ENCODE peak calls at places on chromosomes 2 and 18, in six cellular contexts. One of them, this sample, is unnamed.

GRCh38 chr2:159684796-159685195 is 27.5 kb upstream of the MARCHF7 start:
- DNase-seq in H7: no peak
- DNase-seq in naive thymus-derived CD8-positive, alpha-beta T cell: no peak
- DNase-seq in DMS79 treated with DMSO at 0.1 percent for 48 hours: no peak
- DNase-seq in NCI-H2081: no peak
- DNase-seq in Peyer's patch: no peak
- DNase-seq in this sample: no peak

GRCh38 chr2:198371902-198372611 is 567.7 kb downstream of the PLCL1 start:
- DNase-seq in NCI-H2081: no peak
- DNase-seq in naive thymus-derived CD8-positive, alpha-beta T cell: no peak
- DNase-seq in DMS79 treated with DMSO at 0.1 percent for 48 hours: no peak
- DNase-seq in H7: no peak
- DNase-seq in Peyer's patch: no peak
- DNase-seq in this sample: no peak

GRCh38 chr2:25311866-25312575 is 29.7 kb downstream of the DNMT3A start:
- DNase-seq in H7: peak
- DNase-seq in NCI-H2081: peak
- DNase-seq in naive thymus-derived CD8-positive, alpha-beta T cell: no peak
- DNase-seq in Peyer's patch: no peak
- DNase-seq in DMS79 treated with DMSO at 0.1 percent for 48 hours: no peak
- DNase-seq in this sample: peak

GRCh38 chr18:49565656-49566055 is 3.8 kb downstream of the LIPG start:
- DNase-seq in H7: no peak
- DNase-seq in DMS79 treated with DMSO at 0.1 percent for 48 hours: peak
- DNase-seq in NCI-H2081: no peak
- DNase-seq in naive thymus-derived CD8-positive, alpha-beta T cell: no peak
- DNase-seq in Peyer's patch: no peak
- DNase-seq in this sample: peak

GRCh38 chr2:235605306-235605998 is 111.6 kb downstream of the AGAP1 start:
- DNase-seq in H7: peak
- DNase-seq in NCI-H2081: peak
- DNase-seq in naive thymus-derived CD8-positive, alpha-beta T cell: no peak
- DNase-seq in DMS79 treated with DMSO at 0.1 percent for 48 hours: peak
- DNase-seq in Peyer's patch: no peak
- DNase-seq in this sample: peak

GRCh38 chr2:111652681-111653080 is 231.3 kb downstream of the ANAPC1 start:
- DNase-seq in H7: no peak
- DNase-seq in NCI-H2081: no peak
- DNase-seq in naive thymus-derived CD8-positive, alpha-beta T cell: no peak
- DNase-seq in DMS79 treated with DMSO at 0.1 percent for 48 hours: no peak
- DNase-seq in Peyer's patch: no peak
- DNase-seq in this sample: no peak

GRCh38 chr18:10170375-10170774 is 256.6 kb downstream of the VAPA start:
- DNase-seq in Peyer's patch: no peak
- DNase-seq in H7: no peak
- DNase-seq in naive thymus-derived CD8-positive, alpha-beta T cell: no peak
- DNase-seq in DMS79 treated with DMSO at 0.1 percent for 48 hours: no peak
- DNase-seq in NCI-H2081: peak
- DNase-seq in this sample: peak

GRCh38 chr2:12715878-12716249 is 872 bp upstream of the TRIB2 start:
- DNase-seq in Peyer's patch: peak
- DNase-seq in H7: peak
- DNase-seq in DMS79 treated with DMSO at 0.1 percent for 48 hours: peak
- DNase-seq in naive thymus-derived CD8-positive, alpha-beta T cell: peak
- DNase-seq in NCI-H2081: peak
- DNase-seq in this sample: peak

GRCh38 chr2:188940171-188940570 is 34.0 kb upstream of the COL3A1 start:
- DNase-seq in Peyer's patch: no peak
- DNase-seq in DMS79 treated with DMSO at 0.1 percent for 48 hours: no peak
- DNase-seq in naive thymus-derived CD8-positive, alpha-beta T cell: no peak
- DNase-seq in NCI-H2081: no peak
- DNase-seq in H7: no peak
- DNase-seq in this sample: no peak

GRCh38 chr2:134108124-134108523 is 145.7 kb upstream of the MGAT5 start:
- DNase-seq in H7: no peak
- DNase-seq in NCI-H2081: no peak
- DNase-seq in DMS79 treated with DMSO at 0.1 percent for 48 hours: no peak
- DNase-seq in Peyer's patch: no peak
- DNase-seq in naive thymus-derived CD8-positive, alpha-beta T cell: no peak
- DNase-seq in this sample: no peak

GRCh38 chr2:67930156-67930555 is 132.6 kb downstream of the C1D start:
- DNase-seq in NCI-H2081: peak
- DNase-seq in naive thymus-derived CD8-positive, alpha-beta T cell: no peak
- DNase-seq in DMS79 treated with DMSO at 0.1 percent for 48 hours: no peak
- DNase-seq in H7: peak
- DNase-seq in Peyer's patch: no peak
- DNase-seq in this sample: peak

GRCh38 chr2:190344275-190344827 is 962 bp downstream of the INPP1 start:
- DNase-seq in NCI-H2081: peak
- DNase-seq in H7: no peak
- DNase-seq in Peyer's patch: no peak
- DNase-seq in DMS79 treated with DMSO at 0.1 percent for 48 hours: peak
- DNase-seq in naive thymus-derived CD8-positive, alpha-beta T cell: peak
- DNase-seq in this sample: peak